ENCODE peak calls at places on chromosomes 4 and X, in four cellular contexts. G is GM23338, L is heart right ventricle, J is gastrocnemius medialis. K is an unnamed sample.

GRCh38 chr4:3346146-3346545 is 53.3 kb downstream of the RGS12 start:
- DNase-seq in L (no peak), J (no peak), G (peak; percentile 86), K (peak; percentile 84)

GRCh38 chrX:8960809-8961413 is 73.0 kb downstream of the FAM9B start:
- DNase-seq in L (no peak), G (peak; percentile 49), J (no peak), K (no peak)

GRCh38 chrX:129262912-129263311 is 260.4 kb downstream of the SMARCA1 start:
- DNase-seq in J (no peak), L (no peak), G (no peak), K (no peak)

GRCh38 chr4:56857601-56858301 is 36.2 kb upstream of the SPINK2 start:
- DNase-seq in J (no peak), G (no peak), L (no peak), K (no peak)

GRCh38 chr4:82555279-82555678 is 6.5 kb downstream of the TMEM150C start:
- DNase-seq in G (peak; percentile 51), L (no peak), J (no peak), K (no peak)

GRCh38 chrX:111467896-111468295 is 43.5 kb upstream of the SERTM2 start:
- DNase-seq in L (peak; percentile 8), J (peak; percentile 1), G (no peak), K (no peak)

GRCh38 chr4:73344106-73344505 is 60.0 kb upstream of the ALB start:
- DNase-seq in J (no peak), G (no peak), L (no peak), K (no peak)

GRCh38 chr4:54232151-54232688 is 3.1 kb downstream of the PDGFRA start:
- DNase-seq in J (no peak), L (no peak), G (peak; percentile 36), K (no peak)

GRCh38 chr4:127558088-127558487 is 74.7 kb upstream of the INTU start:
- DNase-seq in J (no peak), L (no peak), G (no peak), K (no peak)

GRCh38 chr4:39526283-39526682 is 956 bp downstream of the UGDH start:
- DNase-seq in L (no peak), G (no peak), J (no peak), K (no peak)

GRCh38 chrX:104660092-104660491 is 94.1 kb downstream of the IL1RAPL2 start:
- DNase-seq in G (no peak), L (no peak), J (no peak), K (peak; percentile 68)

GRCh38 chr4:7539659-7540058 is 104.9 kb upstream of the PSAPL1 start:
- DNase-seq in L (no peak), J (no peak), G (peak; percentile 62), K (no peak)

GRCh38 chrX:134377537-134377936 is 82.4 kb upstream of the HPRT1 start:
- DNase-seq in J (no peak), L (no peak), G (no peak), K (peak; percentile 34)
- TF ChIP-seq CTCF in J (no peak), L (no peak), G (peak; percentile 20), K (peak; percentile 24)

GRCh38 chr4:6198768-6199343 is 1.5 kb downstream of the JAKMIP1 start:
- DNase-seq in G (peak; percentile 83), L (no peak), J (no peak), K (no peak)

GRCh38 chr4:6196871-6197270 is 3.5 kb downstream of the JAKMIP1 start:
- DNase-seq in J (no peak), G (no peak), L (no peak), K (no peak)

GRCh38 chr4:6198278-6198677 is 2.1 kb downstream of the JAKMIP1 start:
- DNase-seq in G (no peak), L (no peak), J (no peak), K (no peak)

GRCh38 chr4:6196324-6196723 is 4.0 kb downstream of the JAKMIP1 start:
- DNase-seq in L (no peak), G (no peak), J (no peak), K (no peak)

DNA sequence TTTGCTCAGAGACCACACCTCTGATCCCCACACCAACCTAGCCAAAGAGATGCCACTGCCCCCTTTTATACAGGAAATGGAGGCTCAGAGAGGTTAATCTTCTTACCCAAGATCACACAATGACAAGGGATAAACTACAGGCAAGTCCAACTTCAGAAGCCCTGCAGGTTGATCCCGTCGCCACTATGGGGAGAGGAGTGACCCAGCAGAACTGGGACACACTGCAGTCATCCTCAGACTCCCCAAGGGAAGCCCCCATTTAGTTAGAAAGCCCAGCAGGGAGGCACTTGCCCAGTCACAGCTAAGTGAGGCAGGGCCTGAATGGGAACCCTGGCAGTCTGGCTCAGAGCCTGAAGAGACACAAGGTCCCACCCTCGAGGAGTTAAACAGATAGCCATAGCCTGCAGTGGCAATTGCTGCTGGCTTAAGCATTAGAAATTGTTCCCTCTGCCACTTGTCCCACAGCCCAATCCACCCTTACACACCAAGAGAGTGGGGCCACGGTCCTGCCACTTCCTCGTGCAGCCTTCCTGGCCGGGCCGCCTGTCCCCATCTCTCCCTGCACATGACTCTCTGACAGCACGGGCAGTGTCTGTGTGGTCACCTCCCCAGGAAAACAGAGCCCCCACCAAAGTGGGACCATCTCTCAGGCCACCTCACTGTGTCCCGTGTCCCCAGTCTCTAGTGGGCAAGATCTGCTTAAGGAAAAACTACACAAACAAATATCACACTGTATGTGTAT is 2.7 kb downstream of the JAKMIP1 start:
- DNase-seq in G (no peak), J (no peak), L (no peak), K (no peak)
- H3K27me3 ChIP-seq in G (peaks cover 13% of the 10 kb centered on the region), J (peaks cover 50% of the 10 kb centered on the region), L (peaks cover 82% of the 10 kb centered on the region), K (peaks cover 7% of the 10 kb centered on the region)

GRCh38 chr4:36317731-36318130 is 36.3 kb downstream of the DTHD1 start:
- DNase-seq in J (no peak), G (no peak), L (no peak), K (no peak)
- H3K4me3 ChIP-seq in J (no peak overlapping the region), G (no peak overlapping the region), L (no peak overlapping the region), K (no peak overlapping the region)

DNA sequence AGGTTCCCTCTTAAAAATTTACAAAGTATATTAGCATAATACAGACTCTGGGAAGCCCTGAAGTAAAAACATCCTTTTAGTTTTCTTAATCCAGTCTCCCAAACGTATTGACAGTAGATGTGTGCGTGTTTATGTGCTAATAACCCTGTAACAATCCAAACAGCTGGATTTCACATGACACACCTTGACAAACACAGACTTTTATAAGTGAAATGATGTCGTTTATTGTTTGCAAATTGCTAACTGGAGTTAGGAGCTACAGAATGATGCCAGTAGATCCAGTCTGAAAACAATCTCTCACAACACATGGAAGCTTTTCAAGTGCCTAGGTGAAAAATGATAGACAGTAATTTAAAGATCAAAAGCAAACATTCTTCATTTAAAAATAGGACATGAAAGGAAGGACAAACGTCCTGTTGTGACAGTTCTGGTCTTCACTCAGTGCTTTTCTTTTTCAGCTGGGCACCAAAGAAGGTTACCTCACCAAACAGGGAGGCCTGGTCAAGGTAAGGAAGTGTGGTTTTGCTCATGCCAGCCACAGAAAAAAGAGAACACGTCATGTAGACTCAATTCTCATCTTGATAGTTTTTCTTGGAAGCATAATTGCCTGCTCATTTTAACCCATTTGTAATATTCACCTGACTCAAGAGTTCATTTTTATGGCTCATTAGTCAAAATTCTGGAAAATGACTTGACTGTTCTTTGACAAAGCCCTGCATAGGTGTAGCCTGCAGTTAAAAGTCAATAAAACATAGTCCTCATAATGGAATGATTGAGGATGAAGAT is 32.9 kb downstream of the LAMTOR3 start:
- DNase-seq in G (no peak), L (no peak), J (no peak), K (no peak)
- TF ChIP-seq CTCF in G (no peak), L (no peak), J (no peak), K (no peak)

GRCh38 chr4:80202190-80202711 is 4.9 kb downstream of the PRDM8 start:
- DNase-seq in L (peak; percentile 90), G (peak; percentile 81), J (no peak), K (peak; percentile 46)
- H3K27me3 ChIP-seq in L (peaks cover 53% of the 10 kb centered on the region), G (peaks cover 100% of the 10 kb centered on the region), J (peaks cover 56% of the 10 kb centered on the region), K (no peaks in the 10 kb centered on the region)

GRCh38 chrX:413322-414201 is 26.9 kb upstream of the PPP2R3B start:
- DNase-seq in J (no peak), G (peak; percentile 81), L (peak; percentile 74), K (no peak)
- H3K4me3 ChIP-seq in J (peak overlapping the region; percentile 43), G (peak overlapping the region; percentile 52), L (peak overlapping the region; percentile 30), K (no peak overlapping the region)

DNA sequence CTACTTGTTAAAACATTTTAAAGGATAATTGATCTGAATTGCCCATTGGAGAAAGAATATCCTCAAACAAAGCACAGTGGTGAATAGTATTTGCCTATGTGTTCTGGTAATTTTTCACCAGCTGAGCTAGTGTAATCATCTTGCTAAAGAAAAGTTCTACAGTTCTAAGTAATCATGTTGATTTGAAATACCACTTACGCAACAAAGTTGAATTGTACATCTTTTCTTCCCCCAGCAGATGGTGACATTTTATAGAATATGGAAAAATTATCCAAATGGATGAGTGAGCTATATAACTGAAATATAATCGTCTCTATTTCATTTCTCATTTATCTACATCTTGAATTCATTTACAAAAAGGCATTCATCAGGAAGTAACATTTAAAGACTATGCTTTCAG is 9.7 kb upstream of the ZNF674 start:
- DNase-seq in J (no peak), L (no peak), G (no peak), K (peak; percentile 36)
- TF ChIP-seq CTCF in J (no peak), L (peak; percentile 33), G (no peak), K (no peak)

DNA sequence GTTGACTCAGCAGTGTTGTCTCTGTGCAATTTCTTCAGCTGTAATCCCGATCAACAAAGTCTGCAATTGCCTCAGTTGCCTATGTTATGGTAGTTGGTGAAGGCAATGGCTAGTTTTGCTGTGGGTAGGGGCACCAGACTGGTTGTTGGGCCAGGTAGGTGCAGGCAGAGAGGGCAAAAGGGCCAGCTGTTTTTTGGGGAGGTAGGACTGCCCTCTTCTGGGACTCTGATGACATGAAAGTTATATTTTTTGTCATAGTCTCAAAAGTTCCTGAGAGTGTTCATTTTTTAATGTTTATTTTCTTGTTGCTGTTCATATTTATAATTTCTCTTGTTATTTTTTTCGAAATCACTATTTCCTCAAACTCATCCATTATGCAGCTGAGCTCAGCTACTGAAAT is 25.1 kb downstream of the DCAF12L2 start:
- DNase-seq in J (no peak), G (peak; percentile 1), L (no peak), K (no peak)
- H3K27me3 ChIP-seq in J (no peaks in the 10 kb centered on the region), G (no peaks in the 10 kb centered on the region), L (no peaks in the 10 kb centered on the region), K (no peaks in the 10 kb centered on the region)